ENCODE peak calls at places on chromosomes 16 and 17, in seven cellular contexts. One of them, this sample, is unnamed.

GRCh38 chr16:3401719-3402397 is 843 bp downstream of the ZNF174 start:
- DNase-seq in HuH-7: peak
- DNase-seq in stimulated activated CD8-positive, alpha-beta memory T cell treated with anti-CD3 and anti-CD28 coated beads, Interleukin-4, amount 100 ng/mL, for 48 hours: peak
- DNase-seq in body of pancreas: no peak
- DNase-seq in GM03348: peak
- DNase-seq in bronchial epithelial cell: no peak
- DNase-seq in stimulated activated CD4-positive, alpha-beta T cell treated with anti-CD3 and anti-CD28 coated beads, Interleukin-4, amount 100 ng/mL, for 24 hours: no peak
- DNase-seq in this sample: no peak

GRCh38 chr17:28033972-28034714 is 8.3 kb upstream of the NLK start:
- DNase-seq in HuH-7: no peak
- DNase-seq in stimulated activated CD8-positive, alpha-beta memory T cell treated with anti-CD3 and anti-CD28 coated beads, Interleukin-4, amount 100 ng/mL, for 48 hours: no peak
- DNase-seq in body of pancreas: no peak
- DNase-seq in GM03348: peak
- DNase-seq in bronchial epithelial cell: peak
- DNase-seq in stimulated activated CD4-positive, alpha-beta T cell treated with anti-CD3 and anti-CD28 coated beads, Interleukin-4, amount 100 ng/mL, for 24 hours: no peak
- DNase-seq in this sample: peak

GRCh38 chr17:67212716-67213417 is 32.1 kb downstream of the HELZ start:
- DNase-seq in HuH-7: no peak
- DNase-seq in stimulated activated CD8-positive, alpha-beta memory T cell treated with anti-CD3 and anti-CD28 coated beads, Interleukin-4, amount 100 ng/mL, for 48 hours: no peak
- DNase-seq in body of pancreas: no peak
- DNase-seq in GM03348: peak
- DNase-seq in bronchial epithelial cell: peak
- DNase-seq in stimulated activated CD4-positive, alpha-beta T cell treated with anti-CD3 and anti-CD28 coated beads, Interleukin-4, amount 100 ng/mL, for 24 hours: no peak
- DNase-seq in this sample: peak

GRCh38 chr16:13036600-13036999 is 135.2 kb downstream of the SHISA9 start:
- DNase-seq in HuH-7: peak
- DNase-seq in stimulated activated CD8-positive, alpha-beta memory T cell treated with anti-CD3 and anti-CD28 coated beads, Interleukin-4, amount 100 ng/mL, for 48 hours: peak
- DNase-seq in body of pancreas: peak
- DNase-seq in GM03348: peak
- DNase-seq in bronchial epithelial cell: peak
- DNase-seq in stimulated activated CD4-positive, alpha-beta T cell treated with anti-CD3 and anti-CD28 coated beads, Interleukin-4, amount 100 ng/mL, for 24 hours: peak
- DNase-seq in this sample: no peak

GRCh38 chr17:63451150-63451549 is 5.0 kb upstream of the CYB561 start:
- DNase-seq in HuH-7: no peak
- DNase-seq in stimulated activated CD8-positive, alpha-beta memory T cell treated with anti-CD3 and anti-CD28 coated beads, Interleukin-4, amount 100 ng/mL, for 48 hours: no peak
- DNase-seq in body of pancreas: no peak
- DNase-seq in GM03348: no peak
- DNase-seq in bronchial epithelial cell: no peak
- DNase-seq in stimulated activated CD4-positive, alpha-beta T cell treated with anti-CD3 and anti-CD28 coated beads, Interleukin-4, amount 100 ng/mL, for 24 hours: no peak
- DNase-seq in this sample: no peak

GRCh38 chr16:87190288-87191240 is 126.6 kb downstream of the C16orf95 start:
- DNase-seq in HuH-7: no peak
- DNase-seq in stimulated activated CD8-positive, alpha-beta memory T cell treated with anti-CD3 and anti-CD28 coated beads, Interleukin-4, amount 100 ng/mL, for 48 hours: no peak
- DNase-seq in body of pancreas: no peak
- DNase-seq in GM03348: no peak
- DNase-seq in bronchial epithelial cell: no peak
- DNase-seq in stimulated activated CD4-positive, alpha-beta T cell treated with anti-CD3 and anti-CD28 coated beads, Interleukin-4, amount 100 ng/mL, for 24 hours: no peak
- DNase-seq in this sample: peak

GRCh38 chr17:27506348-27507218 is 50.3 kb downstream of the KSR1 start:
- DNase-seq in HuH-7: no peak
- DNase-seq in stimulated activated CD8-positive, alpha-beta memory T cell treated with anti-CD3 and anti-CD28 coated beads, Interleukin-4, amount 100 ng/mL, for 48 hours: no peak
- DNase-seq in body of pancreas: no peak
- DNase-seq in GM03348: no peak
- DNase-seq in bronchial epithelial cell: peak
- DNase-seq in stimulated activated CD4-positive, alpha-beta T cell treated with anti-CD3 and anti-CD28 coated beads, Interleukin-4, amount 100 ng/mL, for 24 hours: no peak
- DNase-seq in this sample: no peak

GRCh38 chr17:78200451-78200850 is 13.3 kb downstream of the AFMID start:
- DNase-seq in HuH-7: no peak
- DNase-seq in stimulated activated CD8-positive, alpha-beta memory T cell treated with anti-CD3 and anti-CD28 coated beads, Interleukin-4, amount 100 ng/mL, for 48 hours: no peak
- DNase-seq in body of pancreas: no peak
- DNase-seq in GM03348: no peak
- DNase-seq in bronchial epithelial cell: no peak
- DNase-seq in stimulated activated CD4-positive, alpha-beta T cell treated with anti-CD3 and anti-CD28 coated beads, Interleukin-4, amount 100 ng/mL, for 24 hours: no peak
- DNase-seq in this sample: no peak

GRCh38 chr17:7204828-7205461 is 14.7 kb downstream of the DLG4 start:
- DNase-seq in HuH-7: peak
- DNase-seq in stimulated activated CD8-positive, alpha-beta memory T cell treated with anti-CD3 and anti-CD28 coated beads, Interleukin-4, amount 100 ng/mL, for 48 hours: peak
- DNase-seq in body of pancreas: peak
- DNase-seq in GM03348: peak
- DNase-seq in bronchial epithelial cell: peak
- DNase-seq in stimulated activated CD4-positive, alpha-beta T cell treated with anti-CD3 and anti-CD28 coated beads, Interleukin-4, amount 100 ng/mL, for 24 hours: peak
- DNase-seq in this sample: peak

GRCh38 chr16:57590654-57591085 is 37.8 kb upstream of the ADGRG1 start:
- DNase-seq in HuH-7: no peak
- DNase-seq in stimulated activated CD8-positive, alpha-beta memory T cell treated with anti-CD3 and anti-CD28 coated beads, Interleukin-4, amount 100 ng/mL, for 48 hours: no peak
- DNase-seq in body of pancreas: no peak
- DNase-seq in GM03348: peak
- DNase-seq in bronchial epithelial cell: peak
- DNase-seq in stimulated activated CD4-positive, alpha-beta T cell treated with anti-CD3 and anti-CD28 coated beads, Interleukin-4, amount 100 ng/mL, for 24 hours: no peak
- DNase-seq in this sample: peak

GRCh38 chr17:7323731-7324437 is 5.3 kb downstream of the NEURL4 start:
- DNase-seq in HuH-7: peak
- DNase-seq in stimulated activated CD8-positive, alpha-beta memory T cell treated with anti-CD3 and anti-CD28 coated beads, Interleukin-4, amount 100 ng/mL, for 48 hours: peak
- DNase-seq in body of pancreas: no peak
- DNase-seq in GM03348: peak
- DNase-seq in bronchial epithelial cell: peak
- DNase-seq in stimulated activated CD4-positive, alpha-beta T cell treated with anti-CD3 and anti-CD28 coated beads, Interleukin-4, amount 100 ng/mL, for 24 hours: peak
- DNase-seq in this sample: peak

GRCh38 chr17:59366773-59367656 is 35.6 kb downstream of the YPEL2 start:
- DNase-seq in HuH-7: peak
- DNase-seq in stimulated activated CD8-positive, alpha-beta memory T cell treated with anti-CD3 and anti-CD28 coated beads, Interleukin-4, amount 100 ng/mL, for 48 hours: no peak
- DNase-seq in body of pancreas: peak
- DNase-seq in GM03348: peak
- DNase-seq in bronchial epithelial cell: peak
- DNase-seq in stimulated activated CD4-positive, alpha-beta T cell treated with anti-CD3 and anti-CD28 coated beads, Interleukin-4, amount 100 ng/mL, for 24 hours: no peak
- DNase-seq in this sample: no peak

GRCh38 chr16:48611329-48612137 is 1.6 kb upstream of the N4BP1 start:
- DNase-seq in HuH-7: peak
- DNase-seq in stimulated activated CD8-positive, alpha-beta memory T cell treated with anti-CD3 and anti-CD28 coated beads, Interleukin-4, amount 100 ng/mL, for 48 hours: peak
- DNase-seq in body of pancreas: no peak
- DNase-seq in GM03348: no peak
- DNase-seq in bronchial epithelial cell: peak
- DNase-seq in stimulated activated CD4-positive, alpha-beta T cell treated with anti-CD3 and anti-CD28 coated beads, Interleukin-4, amount 100 ng/mL, for 24 hours: peak
- DNase-seq in this sample: peak

GRCh38 chr16:16917201-16917600 is 538.3 kb downstream of the NPIPA7 start:
- DNase-seq in HuH-7: no peak
- DNase-seq in stimulated activated CD8-positive, alpha-beta memory T cell treated with anti-CD3 and anti-CD28 coated beads, Interleukin-4, amount 100 ng/mL, for 48 hours: no peak
- DNase-seq in body of pancreas: no peak
- DNase-seq in GM03348: no peak
- DNase-seq in bronchial epithelial cell: no peak
- DNase-seq in stimulated activated CD4-positive, alpha-beta T cell treated with anti-CD3 and anti-CD28 coated beads, Interleukin-4, amount 100 ng/mL, for 24 hours: no peak
- DNase-seq in this sample: no peak

GRCh38 chr16:88382491-88383400 is at the start of gene ZNF469:
- DNase-seq in HuH-7: no peak
- DNase-seq in stimulated activated CD8-positive, alpha-beta memory T cell treated with anti-CD3 and anti-CD28 coated beads, Interleukin-4, amount 100 ng/mL, for 48 hours: no peak
- DNase-seq in body of pancreas: no peak
- DNase-seq in GM03348: peak
- DNase-seq in bronchial epithelial cell: no peak
- DNase-seq in stimulated activated CD4-positive, alpha-beta T cell treated with anti-CD3 and anti-CD28 coated beads, Interleukin-4, amount 100 ng/mL, for 24 hours: no peak
- DNase-seq in this sample: no peak

GRCh38 chr17:56114469-56114868 is 38.8 kb upstream of the ANKFN1 start:
- DNase-seq in HuH-7: no peak
- DNase-seq in stimulated activated CD8-positive, alpha-beta memory T cell treated with anti-CD3 and anti-CD28 coated beads, Interleukin-4, amount 100 ng/mL, for 48 hours: no peak
- DNase-seq in body of pancreas: no peak
- DNase-seq in GM03348: no peak
- DNase-seq in bronchial epithelial cell: no peak
- DNase-seq in stimulated activated CD4-positive, alpha-beta T cell treated with anti-CD3 and anti-CD28 coated beads, Interleukin-4, amount 100 ng/mL, for 24 hours: no peak
- DNase-seq in this sample: no peak

GRCh38 chr16:12729448-12729847 is 74.2 kb downstream of the CPPED1 start:
- DNase-seq in HuH-7: no peak
- DNase-seq in stimulated activated CD8-positive, alpha-beta memory T cell treated with anti-CD3 and anti-CD28 coated beads, Interleukin-4, amount 100 ng/mL, for 48 hours: no peak
- DNase-seq in body of pancreas: no peak
- DNase-seq in GM03348: peak
- DNase-seq in bronchial epithelial cell: no peak
- DNase-seq in stimulated activated CD4-positive, alpha-beta T cell treated with anti-CD3 and anti-CD28 coated beads, Interleukin-4, amount 100 ng/mL, for 24 hours: no peak
- DNase-seq in this sample: no peak

GRCh38 chr17:9875441-9875840 is 29.6 kb downstream of the RCVRN start:
- DNase-seq in HuH-7: no peak
- DNase-seq in stimulated activated CD8-positive, alpha-beta memory T cell treated with anti-CD3 and anti-CD28 coated beads, Interleukin-4, amount 100 ng/mL, for 48 hours: no peak
- DNase-seq in body of pancreas: peak
- DNase-seq in GM03348: peak
- DNase-seq in bronchial epithelial cell: no peak
- DNase-seq in stimulated activated CD4-positive, alpha-beta T cell treated with anti-CD3 and anti-CD28 coated beads, Interleukin-4, amount 100 ng/mL, for 24 hours: no peak
- DNase-seq in this sample: no peak

GRCh38 chr16:31356566-31357323 is 1.8 kb downstream of the ITGAX start:
- DNase-seq in HuH-7: no peak
- DNase-seq in stimulated activated CD8-positive, alpha-beta memory T cell treated with anti-CD3 and anti-CD28 coated beads, Interleukin-4, amount 100 ng/mL, for 48 hours: no peak
- DNase-seq in body of pancreas: no peak
- DNase-seq in GM03348: no peak
- DNase-seq in bronchial epithelial cell: no peak
- DNase-seq in stimulated activated CD4-positive, alpha-beta T cell treated with anti-CD3 and anti-CD28 coated beads, Interleukin-4, amount 100 ng/mL, for 24 hours: no peak
- DNase-seq in this sample: no peak

This sample was measured in foreskin keratinocyte.